ENCODE peak calls at places on chromosomes 3 and 15, in ten cellular contexts. X is ovary, I is endothelial cell of umbilical vein, G is lower leg skin, O is HCT116, R is transverse colon, T is spleen, F is suprapubic skin, J is testis, V is upper lobe of left lung. S is an unnamed sample.

GRCh38 chr15:89657691-89658200 is 2.5 kb upstream of the KIF7 start:
- DNase-seq in O (no peak), I (no peak), R (no peak), J (peak), T (no peak), V (no peak), F (no peak), G (no peak), X (no peak), S (no peak)

GRCh38 chr3:65130782-65131181 is 443.0 kb upstream of the ADAMTS9 start:
- DNase-seq in T (no peak), J (no peak), X (no peak), I (no peak), G (no peak), R (no peak), V (no peak), F (no peak), O (no peak), S (no peak)

GRCh38 chr3:159882784-159883779 is 105.6 kb upstream of the IL12A start:
- DNase-seq in J (peak), X (no peak), O (no peak), R (no peak), I (peak), G (no peak), F (no peak), T (no peak), V (no peak), S (no peak)

GRCh38 chr3:10337323-10338163 is 16.6 kb upstream of the SEC13 start:
- DNase-seq in X (no peak), G (no peak), V (peak), J (no peak), O (no peak), F (no peak), T (peak), I (no peak), R (no peak), S (no peak)

GRCh38 chr3:65439641-65440040 is 599.1 kb downstream of the MAGI1 start:
- DNase-seq in I (peak), G (no peak), O (peak), T (no peak), F (no peak), J (peak), X (peak), V (no peak), R (peak), S (peak)

GRCh38 chr3:197031315-197032285 is 2.0 kb upstream of the MELTF start:
- DNase-seq in V (no peak), T (no peak), X (peak), O (peak), G (peak), R (peak), I (peak), J (peak), F (no peak), S (peak)

GRCh38 chr15:64224508-64224907 is 61.7 kb upstream of the PPIB start:
- DNase-seq in R (no peak), G (no peak), I (peak), T (no peak), V (no peak), J (peak), F (no peak), O (no peak), X (no peak), S (peak)

GRCh38 chr3:155354658-155355057 is 61.2 kb upstream of the STRIT1 start:
- DNase-seq in I (no peak), F (no peak), J (no peak), V (no peak), G (no peak), O (no peak), T (no peak), X (no peak), R (no peak), S (no peak)

GRCh38 chr15:30791239-30791638 is 112.5 kb upstream of the FAN1 start:
- DNase-seq in J (no peak), F (no peak), O (no peak), I (no peak), T (no peak), V (no peak), R (no peak), G (no peak), X (no peak), S (no peak)

GRCh38 chr3:97658670-97659285 is 105.8 kb upstream of the ARL6 start:
- DNase-seq in O (peak), G (no peak), I (peak), V (no peak), T (no peak), J (no peak), F (no peak), X (no peak), R (no peak), S (no peak)

GRCh38 chr15:95227235-95227634 is 995.9 kb downstream of the MCTP2 start:
- DNase-seq in F (no peak), O (no peak), J (no peak), R (no peak), T (no peak), X (no peak), G (no peak), V (no peak), I (no peak), S (no peak)

GRCh38 chr15:74889390-74889881 is 406 bp upstream of the MPI start:
- DNase-seq in O (no peak), X (peak), I (no peak), V (no peak), J (peak), G (no peak), F (no peak), R (peak), T (peak), S (no peak)

GRCh38 chr3:126151562-126152302 is 28.7 kb downstream of the ALDH1L1 start:
- DNase-seq in O (no peak), R (no peak), T (peak), X (no peak), V (peak), G (peak), I (no peak), J (no peak), F (peak), S (peak)

GRCh38 chr3:97265237-97266005 is 451.0 kb downstream of the EPHA6 start:
- DNase-seq in I (no peak), R (no peak), T (no peak), V (peak), O (no peak), J (no peak), G (no peak), F (no peak), X (no peak), S (no peak)

GRCh38 chr3:114376516-114376915 is 82.7 kb downstream of the TIGIT start:
- DNase-seq in T (no peak), X (no peak), J (no peak), G (no peak), F (no peak), I (no peak), O (no peak), V (no peak), R (no peak), S (no peak)

GRCh38 chr3:8959683-8960082 is 3.6 kb downstream of the RAD18 start:
- DNase-seq in G (no peak), X (no peak), V (no peak), F (no peak), T (no peak), R (no peak), J (no peak), I (no peak), O (no peak), S (no peak)

GRCh38 chr3:120348065-120348980 is 831 bp downstream of the LRRC58 start:
- DNase-seq in X (no peak), J (no peak), O (no peak), V (no peak), F (no peak), G (peak), R (no peak), I (peak), T (no peak), S (no peak)

GRCh38 chr3:50652709-50653108 is 22.0 kb upstream of the DOCK3 start:
- DNase-seq in F (no peak), G (no peak), X (no peak), I (peak), T (peak), O (no peak), R (peak), V (no peak), J (no peak), S (no peak)

GRCh38 chr3:38127611-38128302 is 9.2 kb downstream of the ACAA1 start:
- DNase-seq in X (no peak), J (no peak), V (no peak), I (no peak), F (peak), G (peak), R (peak), O (no peak), T (no peak), S (no peak)

GRCh38 chr3:155078959-155079794 is 942 bp upstream of the MME start:
- DNase-seq in I (peak), F (no peak), J (no peak), O (no peak), G (no peak), T (no peak), R (no peak), X (no peak), V (no peak), S (no peak)

GRCh38 chr3:167814441-167814951 is 79.0 kb downstream of the SERPINI1 start:
- DNase-seq in R (no peak), V (no peak), O (no peak), I (no peak), X (no peak), G (no peak), J (no peak), T (no peak), F (no peak), S (no peak)

GRCh38 chr3:62888180-62888579 is 13.0 kb upstream of the CADPS start:
- DNase-seq in O (no peak), T (no peak), J (no peak), G (no peak), I (no peak), V (no peak), X (no peak), R (no peak), F (no peak), S (no peak)

GRCh38 chr3:139299261-139300132 is 44.3 kb upstream of the MRPS22 start:
- DNase-seq in T (peak), V (no peak), X (peak), G (no peak), R (no peak), J (no peak), I (no peak), O (peak), F (no peak), S (no peak)

GRCh38 chr15:78976691-78977090 is 31.8 kb upstream of the CTSH start:
- DNase-seq in R (no peak), J (no peak), V (no peak), T (no peak), I (no peak), X (no peak), G (no peak), F (no peak), O (no peak), S (no peak)

GRCh38 chr3:61778095-61778494 is 216.7 kb downstream of the PTPRG start:
- DNase-seq in O (no peak), R (no peak), G (no peak), X (no peak), F (no peak), T (no peak), J (no peak), I (no peak), V (no peak), S (no peak)
- TF ChIP-seq CTCF in O (peak), R (no peak), G (no peak), X (no peak), F (no peak), T (no peak), J (no peak), I (no peak), V (no peak), S (no peak)

GRCh38 chr3:39183231-39184080 is 8.9 kb downstream of the XIRP1 start:
- DNase-seq in I (no peak), V (peak), O (no peak), T (no peak), J (no peak), G (no peak), R (no peak), F (peak), X (no peak), S (no peak)

GRCh38 chr3:39181408-39182335 is 10.7 kb downstream of the XIRP1 start:
- DNase-seq in I (no peak), T (no peak), X (no peak), V (no peak), F (peak), O (no peak), G (peak), R (no peak), J (no peak), S (no peak)

GRCh38 chr3:39180183-39180545 is 12.2 kb downstream of the XIRP1 start:
- DNase-seq in T (no peak), X (no peak), F (peak), J (no peak), G (no peak), I (no peak), R (no peak), O (no peak), V (no peak), S (no peak)

GRCh38 chr3:39178553-39178952 is 13.8 kb downstream of the XIRP1 start:
- DNase-seq in I (peak), R (no peak), O (no peak), X (no peak), T (no peak), F (peak), V (no peak), G (no peak), J (no peak), S (no peak)

GRCh38 chr3:39180546-39181346 is 11.6 kb downstream of the XIRP1 start:
- DNase-seq in F (peak), R (peak), G (peak), J (peak), T (peak), I (peak), O (peak), X (peak), V (peak), S (peak)
- TF ChIP-seq POLR2A in F (peak), R (peak), G (no peak), J (no peak), T (no peak), I (peak), O (no peak), X (peak), V (peak), S (peak)

GRCh38 chr3:47781326-47781684 is 388 bp downstream of the SMARCC1 start:
- DNase-seq in T (peak), F (no peak), X (peak), G (peak), R (peak), V (peak), J (peak), O (no peak), I (no peak), S (peak)

GRCh38 chr3:47778746-47779145 is 2.9 kb downstream of the SMARCC1 start:
- DNase-seq in F (no peak), X (no peak), T (peak), G (no peak), J (no peak), I (no peak), V (no peak), R (no peak), O (no peak), S (no peak)

GRCh38 chr3:47781685-47782537 is at the start of gene SMARCC1:
- DNase-seq in T (peak), V (peak), F (peak), G (peak), X (peak), O (peak), I (peak), R (peak), J (peak), S (peak)

GRCh38 chr3:47782538-47783308 is 1.0 kb upstream of the SMARCC1 start:
- DNase-seq in F (no peak), T (peak), O (no peak), R (no peak), J (no peak), G (no peak), V (no peak), X (no peak), I (no peak), S (no peak)

DNA sequence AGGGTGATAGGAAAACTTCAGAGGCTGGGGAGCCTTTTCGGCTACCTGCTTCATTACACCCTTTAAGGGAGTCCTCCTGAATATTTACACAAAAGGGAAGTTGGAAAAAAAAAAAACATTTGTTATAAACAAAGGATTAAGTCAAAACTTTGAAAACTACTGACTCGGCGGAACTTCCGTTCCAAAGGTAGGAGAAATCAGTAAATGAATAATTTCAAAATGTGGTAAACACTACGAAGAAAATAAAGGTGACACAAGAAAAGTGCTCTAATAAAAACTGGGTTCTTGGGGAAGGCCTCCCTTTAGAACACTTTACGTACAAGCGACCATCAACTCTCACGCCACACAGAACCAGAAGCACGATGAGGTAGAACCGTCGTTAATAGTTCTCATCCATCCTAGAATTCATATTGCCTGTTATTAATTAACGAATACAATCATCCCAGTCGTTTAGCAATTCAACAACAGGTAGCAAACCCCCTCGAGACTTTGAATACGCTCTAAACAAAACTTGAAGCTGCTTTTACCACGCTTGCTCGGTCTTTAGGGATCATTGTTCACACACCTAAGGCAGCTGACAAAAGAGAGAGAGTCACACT is 867 bp downstream of the SMARCC1 start:
- DNase-seq in G (no peak), I (peak), T (no peak), O (no peak), X (no peak), R (no peak), V (no peak), J (no peak), F (no peak), S (no peak)
- TF ChIP-seq CTCF in G (no peak), I (no peak), T (no peak), O (no peak), X (no peak), R (no peak), V (no peak), J (no peak), F (no peak), S (no peak)

GRCh38 chr15:34583399-34584320 is at the start of gene GOLGA8B:
- DNase-seq in F (no peak), T (peak), I (peak), X (peak), R (peak), O (peak), J (peak), G (peak), V (peak), S (peak)
- TF ChIP-seq POLR2A in F (no peak), T (no peak), I (peak), X (no peak), R (peak), O (no peak), J (no peak), G (no peak), V (no peak), S (no peak)